ENCODE peak calls at places on chromosomes 6 and 20, in ten cellular contexts. E is brain microvascular endothelial cell, L is endothelial cell of umbilical vein, Q is SK-N-SH, J is HepG2, T is breast epithelium, H is psoas muscle, X is pancreas, D is vagina, I is left lung. P is an unnamed sample.

GRCh38 chr6:97025088-97025487 is 100.6 kb downstream of the KLHL32 start:
- DNase-seq in E (no peak), L (no peak), Q (no peak), J (no peak), T (no peak), H (no peak), X (no peak), D (no peak), I (no peak), P (no peak)

GRCh38 chr6:167588181-167588919 is 238.4 kb upstream of the AFDN start:
- DNase-seq in E (peak; percentile 42), L (peak; percentile 86), Q (no peak), J (peak; percentile 77), T (peak; percentile 30), H (no peak), X (no peak), D (peak; percentile 77), I (no peak), P (no peak)

GRCh38 chr6:128882560-128882959 is 378 bp upstream of the LAMA2 start:
- DNase-seq in E (no peak), L (peak; percentile 2), Q (no peak), J (no peak), T (no peak), H (no peak), X (no peak), D (no peak), I (no peak), P (no peak)

GRCh38 chr6:106750146-106750900 is 120.9 kb downstream of the QRSL1 start:
- DNase-seq in E (no peak), L (no peak), Q (no peak), J (no peak), T (no peak), H (no peak), X (no peak), D (no peak), I (no peak), P (no peak)

GRCh38 chr6:72464791-72465691 is 156.8 kb upstream of the KCNQ5 start:
- DNase-seq in E (peak; percentile 52), L (no peak), Q (no peak), J (no peak), T (no peak), H (no peak), X (no peak), D (no peak), I (peak; percentile 38), P (no peak)

GRCh38 chr6:131660195-131660594 is 23.1 kb downstream of the ENPP3 start:
- DNase-seq in E (peak; percentile 18), L (peak; percentile 46), Q (no peak), J (no peak), T (no peak), H (no peak), X (no peak), D (no peak), I (no peak), P (no peak)

GRCh38 chr20:59221881-59222238 is 58.2 kb downstream of the ZNF831 start:
- DNase-seq in E (no peak), L (peak; percentile 12), Q (no peak), J (no peak), T (no peak), H (no peak), X (no peak), D (no peak), I (no peak), P (no peak)

GRCh38 chr20:58446938-58447265 is 57.9 kb downstream of the VAPB start:
- DNase-seq in E (no peak), L (no peak), Q (no peak), J (no peak), T (no peak), H (no peak), X (no peak), D (no peak), I (no peak), P (no peak)

GRCh38 chr6:170037541-170038250 is 253.2 kb downstream of the DLL1 start:
- DNase-seq in E (no peak), L (no peak), Q (no peak), J (no peak), T (peak; percentile 28), H (no peak), X (peak; percentile 44), D (peak; percentile 89), I (peak; percentile 29), P (no peak)

GRCh38 chr6:105015482-105015881 is 58.6 kb downstream of the LIN28B start:
- DNase-seq in E (no peak), L (no peak), Q (no peak), J (no peak), T (no peak), H (no peak), X (no peak), D (no peak), I (no peak), P (no peak)

GRCh38 chr6:17714879-17715860 is 8.4 kb upstream of the NUP153 start:
- DNase-seq in E (peak; percentile 88), L (peak; percentile 82), Q (no peak), J (no peak), T (no peak), H (no peak), X (no peak), D (no peak), I (no peak), P (no peak)

GRCh38 chr6:46015119-46015968 is at the start of gene CLIC5:
- DNase-seq in E (no peak), L (no peak), Q (peak; percentile 34), J (no peak), T (no peak), H (peak; percentile 87), X (peak; percentile 75), D (no peak), I (peak; percentile 46), P (no peak)

GRCh38 chr6:37882724-37883413 is 63.3 kb downstream of the ZFAND3 start:
- DNase-seq in E (peak; percentile 72), L (no peak), Q (no peak), J (peak; percentile 84), T (no peak), H (no peak), X (no peak), D (no peak), I (no peak), P (no peak)

GRCh38 chr6:14074723-14075503 is 42.7 kb upstream of the CD83 start:
- DNase-seq in E (peak; percentile 16), L (peak; percentile 59), Q (peak; percentile 19), J (no peak), T (no peak), H (no peak), X (no peak), D (no peak), I (no peak), P (no peak)

GRCh38 chr6:161835426-161836029 is 561.7 kb upstream of the AGPAT4 start:
- DNase-seq in E (peak; percentile 10), L (no peak), Q (peak; percentile 36), J (peak; percentile 13), T (no peak), H (no peak), X (no peak), D (peak; percentile 54), I (no peak), P (no peak)

GRCh38 chr20:64053841-64054661 is 4.6 kb upstream of the SOX18 start:
- DNase-seq in E (no peak), L (peak; percentile 90), Q (peak; percentile 79), J (peak; percentile 94), T (no peak), H (peak; percentile 78), X (no peak), D (no peak), I (no peak), P (no peak)

GRCh38 chr20:5844063-5844681 is 94.0 kb downstream of the SHLD1 start:
- DNase-seq in E (peak; percentile 39), L (no peak), Q (no peak), J (peak; percentile 56), T (no peak), H (no peak), X (no peak), D (no peak), I (no peak), P (no peak)

GRCh38 chr20:36969478-36970186 is 18.1 kb upstream of the SAMHD1 start:
- DNase-seq in E (no peak), L (no peak), Q (no peak), J (peak; percentile 53), T (no peak), H (no peak), X (no peak), D (no peak), I (no peak), P (no peak)

GRCh38 chr6:122800906-122801305 is 11.8 kb downstream of the SMPDL3A start:
- DNase-seq in E (no peak), L (no peak), Q (no peak), J (no peak), T (no peak), H (no peak), X (no peak), D (no peak), I (no peak), P (no peak)

GRCh38 chr6:87105823-87106222 is 10.9 kb upstream of the CGA start:
- DNase-seq in E (no peak), L (no peak), Q (no peak), J (no peak), T (no peak), H (no peak), X (no peak), D (no peak), I (no peak), P (no peak)
- TF ChIP-seq CTCF in E (no peak), L (no peak), Q (no peak), J (no peak), T (no peak), H (no peak), X (no peak), D (no peak), I (no peak), P (no peak)

GRCh38 chr6:110617057-110617456 is 140.6 kb upstream of the SLC22A16 start:
- DNase-seq in E (no peak), L (no peak), Q (no peak), J (no peak), T (no peak), H (no peak), X (no peak), D (no peak), I (no peak), P (no peak)
- H3K36me3 ChIP-seq in E (no peaks in the 10 kb centered on the region), L (no peaks in the 10 kb centered on the region), Q (peaks cover 32% of the 10 kb centered on the region), J (peaks cover 71% of the 10 kb centered on the region), T (no peaks in the 10 kb centered on the region), H (no peaks in the 10 kb centered on the region), X (peaks cover 9% of the 10 kb centered on the region), D (no peaks in the 10 kb centered on the region), I (no peaks in the 10 kb centered on the region), P (peaks cover 9% of the 10 kb centered on the region)

DNA sequence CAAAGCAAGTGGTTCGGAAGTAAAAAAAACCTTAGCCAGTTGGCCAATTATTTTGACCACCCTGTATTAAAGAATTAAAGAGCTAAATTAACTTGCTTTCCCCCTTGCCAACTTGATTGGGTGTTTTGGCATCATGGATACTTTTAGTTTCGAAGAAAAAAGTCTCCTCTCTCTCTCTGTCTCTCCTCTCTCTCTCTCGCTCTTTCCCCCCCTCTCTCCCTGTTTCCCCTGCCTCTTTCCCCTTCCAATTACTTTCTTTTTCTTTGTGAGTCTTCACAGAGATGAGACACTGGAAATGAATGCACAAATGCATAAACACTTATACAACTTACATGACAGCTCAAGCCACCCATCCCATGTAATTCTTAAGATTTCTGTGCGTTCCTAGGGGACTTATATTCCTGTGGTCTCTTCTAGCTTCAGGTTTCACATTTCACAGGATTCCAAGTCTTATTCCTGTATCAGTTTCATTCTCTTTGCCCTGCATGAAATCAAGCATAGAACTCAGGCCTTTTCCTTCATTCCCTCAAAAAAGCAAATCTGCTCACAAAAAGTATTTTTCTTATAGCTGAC is 32.9 kb upstream of the EYA4 start:
- DNase-seq in E (no peak), L (no peak), Q (no peak), J (no peak), T (no peak), H (no peak), X (no peak), D (no peak), I (no peak), P (no peak)
- H3K4me3 ChIP-seq in E (no peak overlapping the region), L (no peak overlapping the region), Q (no peak overlapping the region), J (no peak overlapping the region), T (no peak overlapping the region), H (peak overlapping the region; percentile 9), X (no peak overlapping the region), D (no peak overlapping the region), I (no peak overlapping the region), P (no peak overlapping the region)

GRCh38 chr20:48329676-48330644 is 497.8 kb downstream of the PREX1 start:
- DNase-seq in E (no peak), L (peak; percentile 38), Q (peak; percentile 78), J (peak; percentile 32), T (no peak), H (no peak), X (no peak), D (no peak), I (no peak), P (no peak)
- TF ChIP-seq CTCF in E (peak; percentile 65), L (peak; percentile 47), Q (peak; percentile 50), J (peak; percentile 80), T (no peak), H (no peak), X (no peak), D (no peak), I (no peak), P (no peak)